ENCODE peak calls at places on chromosomes 1 and 21, in four cellular contexts. V is anterior cingulate cortex, W is PC-9, X is activated gamma-delta T cell. L is an unnamed sample.

GRCh38 chr1:201648066-201648910 is 109.4 kb downstream of the NAV1 start:
- DNase-seq in W (peak; percentile 8), X (no peak), V (no peak), L (peak; percentile 36)

GRCh38 chr1:246035060-246035531 is 472.0 kb downstream of the SMYD3 start:
- DNase-seq in V (no peak), X (no peak), W (no peak), L (no peak)

GRCh38 chr21:32459972-32460371 is 47.5 kb downstream of the EVA1C start:
- DNase-seq in X (no peak), W (no peak), V (no peak), L (no peak)

GRCh38 chr1:184770176-184770575 is 15.5 kb upstream of the EDEM3 start:
- DNase-seq in V (no peak), X (no peak), W (no peak), L (no peak)

GRCh38 chr21:38956791-38957571 is 151.3 kb downstream of the ETS2 start:
- DNase-seq in X (no peak), V (no peak), W (no peak), L (no peak)

GRCh38 chr1:188782220-188782841 is 1695.3 kb downstream of the BRINP3 start:
- DNase-seq in V (no peak), W (peak; percentile 46), X (no peak), L (no peak)

GRCh38 chr21:35006248-35006647 is 42.9 kb downstream of the RUNX1 start:
- DNase-seq in X (no peak), W (no peak), V (no peak), L (no peak)

GRCh38 chr1:175317309-175317708 is 124.7 kb upstream of the KIAA0040 start:
- DNase-seq in W (no peak), X (no peak), V (no peak), L (no peak)

GRCh38 chr1:96973605-96974004 is 252.0 kb downstream of the PTBP2 start:
- DNase-seq in X (no peak), V (no peak), W (no peak), L (no peak)

GRCh38 chr21:38802050-38803026 is 3.4 kb upstream of the ETS2 start:
- DNase-seq in V (no peak), X (no peak), W (no peak), L (no peak)

GRCh38 chr1:112689196-112689841 is 14.9 kb downstream of the MOV10 start:
- DNase-seq in W (no peak), X (no peak), V (no peak), L (no peak)

GRCh38 chr1:247407978-247408560 is 7.9 kb upstream of the NLRP3 start:
- DNase-seq in V (no peak), X (no peak), W (no peak), L (no peak)

GRCh38 chr1:75129660-75130311 is 4.4 kb upstream of the LHX8 start:
- DNase-seq in V (no peak), W (no peak), X (no peak), L (no peak)

GRCh38 chr1:163632269-163632668 is 310.5 kb downstream of the NUF2 start:
- DNase-seq in W (no peak), V (no peak), X (no peak), L (no peak)

GRCh38 chr1:208216062-208216461 is 28.1 kb downstream of the PLXNA2 start:
- DNase-seq in V (no peak), W (no peak), X (no peak), L (no peak)

GRCh38 chr1:99069146-99069545 is 64.5 kb upstream of the PLPPR5 start:
- DNase-seq in V (no peak), W (no peak), X (no peak), L (no peak)

GRCh38 chr1:156912861-156913808 is 7.3 kb upstream of the LRRC71 start:
- DNase-seq in W (no peak), X (no peak), V (no peak), L (peak; percentile 86)

GRCh38 chr1:191993549-191993948 is 164.7 kb upstream of the RGS18 start:
- DNase-seq in X (no peak), V (no peak), W (no peak), L (no peak)

GRCh38 chr1:89705901-89706699 is 73.2 kb downstream of the LRRC8C start:
- DNase-seq in V (no peak), W (no peak), X (no peak), L (no peak)

GRCh38 chr1:235998812-235999211 is 66.1 kb downstream of the NID1 start:
- DNase-seq in X (no peak), V (no peak), W (no peak), L (no peak)

GRCh38 chr1:231800071-231800470 is 173.5 kb downstream of the DISC1 start:
- DNase-seq in X (no peak), W (no peak), V (no peak), L (no peak)

GRCh38 chr1:54290443-54291184 is 90.6 kb downstream of the MRPL37 start:
- DNase-seq in X (no peak), V (no peak), W (no peak), L (no peak)

GRCh38 chr1:204650911-204651570 is 34.5 kb downstream of the LRRN2 start:
- DNase-seq in W (no peak), X (no peak), V (no peak), L (no peak)

GRCh38 chr1:58597991-58598390 is 20.9 kb upstream of the TACSTD2 start:
- DNase-seq in V (no peak), X (no peak), W (no peak), L (no peak)

GRCh38 chr1:80218112-80218511 is 1211.6 kb upstream of the ADGRL4 start:
- DNase-seq in W (no peak), V (no peak), X (no peak), L (no peak)

GRCh38 chr1:101290119-101290921 is 53.5 kb downstream of the S1PR1 start:
- DNase-seq in W (no peak), X (no peak), V (no peak), L (no peak)